ENCODE peak calls at places on chromosomes 2 and 18, in six cellular contexts. One of them, this sample, is unnamed.
A peak's percentile ranks its signal among the peaks of the same experiment; 100 is the strongest.

GRCh38 chr18:31176531-31176930 is 13.9 kb upstream of the DSC1 start:
- DNase-seq in BE2C: no peak
- DNase-seq in mammary epithelial cell: peak; percentile 80
- DNase-seq in iPS DF 6.9: no peak
- DNase-seq in Karpas-422: no peak
- DNase-seq in cardiac muscle cell: no peak
- DNase-seq in this sample: no peak

GRCh38 chr18:60372598-60372997 is at the start of gene MC4R:
- DNase-seq in BE2C: peak; percentile 68
- DNase-seq in mammary epithelial cell: peak; percentile 35
- DNase-seq in iPS DF 6.9: no peak
- DNase-seq in Karpas-422: no peak
- DNase-seq in cardiac muscle cell: peak; percentile 74
- DNase-seq in this sample: no peak

GRCh38 chr18:21739604-21740473 is 753 bp upstream of the MIB1 start:
- DNase-seq in BE2C: no peak
- DNase-seq in mammary epithelial cell: no peak
- DNase-seq in iPS DF 6.9: no peak
- DNase-seq in Karpas-422: peak; percentile 56
- DNase-seq in cardiac muscle cell: peak; percentile 24
- DNase-seq in this sample: no peak

GRCh38 chr2:64645014-64645418 is 8.7 kb downstream of the SERTAD2 start:
- DNase-seq in BE2C: peak; percentile 62
- DNase-seq in mammary epithelial cell: peak; percentile 73
- DNase-seq in iPS DF 6.9: no peak
- DNase-seq in Karpas-422: peak; percentile 88
- DNase-seq in cardiac muscle cell: peak; percentile 82
- DNase-seq in this sample: peak; percentile 84

GRCh38 chr2:233444501-233444900 is 90.2 kb downstream of the DGKD start:
- DNase-seq in BE2C: no peak
- DNase-seq in mammary epithelial cell: no peak
- DNase-seq in iPS DF 6.9: no peak
- DNase-seq in Karpas-422: no peak
- DNase-seq in cardiac muscle cell: no peak
- DNase-seq in this sample: no peak

GRCh38 chr2:19936203-19936602 is 34.4 kb upstream of the TTC32 start:
- DNase-seq in BE2C: no peak
- DNase-seq in mammary epithelial cell: no peak
- DNase-seq in iPS DF 6.9: no peak
- DNase-seq in Karpas-422: no peak
- DNase-seq in cardiac muscle cell: no peak
- DNase-seq in this sample: no peak

GRCh38 chr2:38966006-38966405 is 76.3 kb downstream of the ARHGEF33 start:
- DNase-seq in BE2C: no peak
- DNase-seq in mammary epithelial cell: no peak
- DNase-seq in iPS DF 6.9: no peak
- DNase-seq in Karpas-422: no peak
- DNase-seq in cardiac muscle cell: no peak
- DNase-seq in this sample: no peak

GRCh38 chr18:66867653-66868052 is 263.8 kb upstream of the CDH19 start:
- DNase-seq in BE2C: no peak
- DNase-seq in mammary epithelial cell: peak; percentile 65
- DNase-seq in iPS DF 6.9: no peak
- DNase-seq in Karpas-422: no peak
- DNase-seq in cardiac muscle cell: no peak
- DNase-seq in this sample: no peak

GRCh38 chr2:117128471-117128870 is 686.0 kb upstream of the DDX18 start:
- DNase-seq in BE2C: no peak
- DNase-seq in mammary epithelial cell: no peak
- DNase-seq in iPS DF 6.9: no peak
- DNase-seq in Karpas-422: no peak
- DNase-seq in cardiac muscle cell: no peak
- DNase-seq in this sample: no peak

GRCh38 chr2:62478093-62478580 is 27.9 kb downstream of the TMEM17 start:
- DNase-seq in BE2C: no peak
- DNase-seq in mammary epithelial cell: peak; percentile 16
- DNase-seq in iPS DF 6.9: no peak
- DNase-seq in Karpas-422: peak; percentile 52
- DNase-seq in cardiac muscle cell: peak; percentile 52
- DNase-seq in this sample: no peak

GRCh38 chr2:178674122-178674521 is 133.1 kb downstream of the TTN start:
- DNase-seq in BE2C: no peak
- DNase-seq in mammary epithelial cell: no peak
- DNase-seq in iPS DF 6.9: no peak
- DNase-seq in Karpas-422: no peak
- DNase-seq in cardiac muscle cell: no peak
- DNase-seq in this sample: no peak

GRCh38 chr2:210442869-210443268 is 33.7 kb downstream of the LANCL1 start:
- DNase-seq in BE2C: no peak
- DNase-seq in mammary epithelial cell: no peak
- DNase-seq in iPS DF 6.9: no peak
- DNase-seq in Karpas-422: no peak
- DNase-seq in cardiac muscle cell: no peak
- DNase-seq in this sample: no peak

GRCh38 chr2:195108182-195108581 is 548.8 kb upstream of the SLC39A10 start:
- DNase-seq in BE2C: no peak
- DNase-seq in mammary epithelial cell: no peak
- DNase-seq in iPS DF 6.9: no peak
- DNase-seq in Karpas-422: no peak
- DNase-seq in cardiac muscle cell: no peak
- DNase-seq in this sample: no peak

GRCh38 chr2:135473567-135473966 is 57.5 kb downstream of the ZRANB3 start:
- DNase-seq in BE2C: peak; percentile 12
- DNase-seq in mammary epithelial cell: peak; percentile 3
- DNase-seq in iPS DF 6.9: peak; percentile 4
- DNase-seq in Karpas-422: peak; percentile 82
- DNase-seq in cardiac muscle cell: peak; percentile 32
- DNase-seq in this sample: no peak

GRCh38 chr2:207241198-207241597 is 75.5 kb upstream of the KLF7 start:
- DNase-seq in BE2C: no peak
- DNase-seq in mammary epithelial cell: peak; percentile 74
- DNase-seq in iPS DF 6.9: no peak
- DNase-seq in Karpas-422: no peak
- DNase-seq in cardiac muscle cell: no peak
- DNase-seq in this sample: no peak

GRCh38 chr2:47008381-47009280 is 93.0 kb upstream of the MCFD2 start:
- DNase-seq in BE2C: peak; percentile 83
- DNase-seq in mammary epithelial cell: no peak
- DNase-seq in iPS DF 6.9: no peak
- DNase-seq in Karpas-422: no peak
- DNase-seq in cardiac muscle cell: peak; percentile 75
- DNase-seq in this sample: peak; percentile 70

DNA sequence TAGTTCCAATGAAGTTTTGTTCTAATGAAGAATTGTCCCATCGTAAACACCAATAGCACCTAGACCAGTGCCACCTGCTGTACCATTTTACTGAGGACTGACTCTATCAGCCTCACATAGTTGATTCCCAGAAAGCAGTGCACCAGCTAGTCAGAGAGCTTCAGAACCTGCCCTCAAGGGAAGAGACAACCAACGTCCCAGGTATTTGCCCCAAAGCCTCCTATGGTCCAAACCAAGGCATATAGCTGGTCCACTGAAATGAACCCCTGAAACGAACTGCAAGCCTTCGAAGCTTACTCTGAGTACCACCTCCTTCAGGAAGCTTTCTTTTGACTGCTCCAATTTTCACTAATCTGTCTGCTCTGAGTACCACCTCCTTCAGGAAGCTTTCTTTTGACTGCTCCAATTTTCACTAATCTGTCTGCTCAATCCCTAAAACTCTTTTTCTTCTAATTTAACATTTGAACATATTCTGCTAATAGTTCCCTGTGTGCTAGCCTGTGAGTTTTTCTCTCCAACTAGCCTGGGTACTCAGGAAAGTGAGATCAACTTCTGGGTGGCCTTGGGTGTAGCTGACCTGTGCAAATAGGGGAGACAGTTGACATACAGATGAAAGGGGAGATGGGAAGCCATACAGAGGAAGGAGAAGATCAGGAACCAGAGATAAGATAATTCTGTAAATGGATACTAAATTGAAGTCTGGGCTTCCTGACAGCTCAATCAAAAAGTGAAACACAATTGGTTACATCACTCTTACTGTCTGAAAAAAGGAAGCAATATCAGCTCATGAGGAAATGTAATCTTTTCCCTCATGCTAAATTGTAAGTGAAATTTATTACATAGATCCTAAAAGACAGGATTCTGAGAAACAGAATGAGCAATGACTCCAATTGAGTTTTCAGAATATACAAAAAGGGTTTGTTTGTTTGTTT is 33.5 kb upstream of the EML4 start:
- DNase-seq in BE2C: no peak
- DNase-seq in mammary epithelial cell: no peak
- DNase-seq in iPS DF 6.9: no peak
- DNase-seq in Karpas-422: no peak
- DNase-seq in cardiac muscle cell: no peak
- DNase-seq in this sample: no peak
- H3K4me1 ChIP-seq in BE2C: peaks cover 48% of the 10 kb centered on the region
- H3K4me1 ChIP-seq in mammary epithelial cell: peaks cover 32% of the 10 kb centered on the region
- H3K4me1 ChIP-seq in iPS DF 6.9: peaks cover 4% of the 10 kb centered on the region
- H3K4me1 ChIP-seq in Karpas-422: peaks cover 37% of the 10 kb centered on the region
- H3K4me1 ChIP-seq in cardiac muscle cell: peaks cover 11% of the 10 kb centered on the region
- H3K4me1 ChIP-seq in this sample: peaks cover 61% of the 10 kb centered on the region

GRCh38 chr18:78492064-78492812 is 487.4 kb upstream of the SALL3 start:
- DNase-seq in BE2C: no peak
- DNase-seq in mammary epithelial cell: no peak
- DNase-seq in iPS DF 6.9: no peak
- DNase-seq in Karpas-422: no peak
- DNase-seq in cardiac muscle cell: no peak
- DNase-seq in this sample: no peak
- H3K9me3 ChIP-seq in BE2C: no peaks in the 10 kb centered on the region
- H3K9me3 ChIP-seq in mammary epithelial cell: peaks cover 44% of the 10 kb centered on the region
- H3K9me3 ChIP-seq in iPS DF 6.9: no peaks in the 10 kb centered on the region
- H3K9me3 ChIP-seq in Karpas-422: peaks cover 5% of the 10 kb centered on the region
- H3K9me3 ChIP-seq in cardiac muscle cell: no peaks in the 10 kb centered on the region
- H3K9me3 ChIP-seq in this sample: no peaks in the 10 kb centered on the region

GRCh38 chr2:225793736-225794550 is 394.4 kb downstream of the NYAP2 start:
- DNase-seq in BE2C: no peak
- DNase-seq in mammary epithelial cell: no peak
- DNase-seq in iPS DF 6.9: no peak
- DNase-seq in Karpas-422: no peak
- DNase-seq in cardiac muscle cell: no peak
- DNase-seq in this sample: no peak
- H3K4me1 ChIP-seq in BE2C: no peaks in the 10 kb centered on the region
- H3K4me1 ChIP-seq in mammary epithelial cell: no peaks in the 10 kb centered on the region
- H3K4me1 ChIP-seq in iPS DF 6.9: no peaks in the 10 kb centered on the region
- H3K4me1 ChIP-seq in Karpas-422: no peaks in the 10 kb centered on the region
- H3K4me1 ChIP-seq in cardiac muscle cell: no peaks in the 10 kb centered on the region
- H3K4me1 ChIP-seq in this sample: no peaks in the 10 kb centered on the region

GRCh38 chr2:102385522-102385921 is 29.9 kb downstream of the IL18R1 start:
- DNase-seq in BE2C: no peak
- DNase-seq in mammary epithelial cell: peak; percentile 60
- DNase-seq in iPS DF 6.9: no peak
- DNase-seq in Karpas-422: no peak
- DNase-seq in cardiac muscle cell: peak; percentile 30
- DNase-seq in this sample: peak; percentile 39
- H3K9me3 ChIP-seq in BE2C: no peaks in the 10 kb centered on the region
- H3K9me3 ChIP-seq in mammary epithelial cell: peaks cover 6% of the 10 kb centered on the region
- H3K9me3 ChIP-seq in iPS DF 6.9: no peaks in the 10 kb centered on the region
- H3K9me3 ChIP-seq in Karpas-422: peaks cover 10% of the 10 kb centered on the region
- H3K9me3 ChIP-seq in cardiac muscle cell: no peaks in the 10 kb centered on the region
- H3K9me3 ChIP-seq in this sample: no peaks in the 10 kb centered on the region

GRCh38 chr18:48068916-48069445 is 138.5 kb upstream of the SMAD2 start:
- DNase-seq in BE2C: no peak
- DNase-seq in mammary epithelial cell: peak; percentile 75
- DNase-seq in iPS DF 6.9: no peak
- DNase-seq in Karpas-422: no peak
- DNase-seq in cardiac muscle cell: no peak
- DNase-seq in this sample: no peak

GRCh38 chr18:48074929-48075706 is 144.7 kb upstream of the SMAD2 start:
- DNase-seq in BE2C: no peak
- DNase-seq in mammary epithelial cell: no peak
- DNase-seq in iPS DF 6.9: no peak
- DNase-seq in Karpas-422: no peak
- DNase-seq in cardiac muscle cell: no peak
- DNase-seq in this sample: no peak

GRCh38 chr18:48075707-48076093 is 145.2 kb upstream of the SMAD2 start:
- DNase-seq in BE2C: no peak
- DNase-seq in mammary epithelial cell: no peak
- DNase-seq in iPS DF 6.9: no peak
- DNase-seq in Karpas-422: no peak
- DNase-seq in cardiac muscle cell: no peak
- DNase-seq in this sample: no peak

GRCh38 chr18:48073231-48073930 is 142.9 kb upstream of the SMAD2 start:
- DNase-seq in BE2C: peak; percentile 65
- DNase-seq in mammary epithelial cell: peak; percentile 70
- DNase-seq in iPS DF 6.9: no peak
- DNase-seq in Karpas-422: no peak
- DNase-seq in cardiac muscle cell: no peak
- DNase-seq in this sample: no peak

DNA sequence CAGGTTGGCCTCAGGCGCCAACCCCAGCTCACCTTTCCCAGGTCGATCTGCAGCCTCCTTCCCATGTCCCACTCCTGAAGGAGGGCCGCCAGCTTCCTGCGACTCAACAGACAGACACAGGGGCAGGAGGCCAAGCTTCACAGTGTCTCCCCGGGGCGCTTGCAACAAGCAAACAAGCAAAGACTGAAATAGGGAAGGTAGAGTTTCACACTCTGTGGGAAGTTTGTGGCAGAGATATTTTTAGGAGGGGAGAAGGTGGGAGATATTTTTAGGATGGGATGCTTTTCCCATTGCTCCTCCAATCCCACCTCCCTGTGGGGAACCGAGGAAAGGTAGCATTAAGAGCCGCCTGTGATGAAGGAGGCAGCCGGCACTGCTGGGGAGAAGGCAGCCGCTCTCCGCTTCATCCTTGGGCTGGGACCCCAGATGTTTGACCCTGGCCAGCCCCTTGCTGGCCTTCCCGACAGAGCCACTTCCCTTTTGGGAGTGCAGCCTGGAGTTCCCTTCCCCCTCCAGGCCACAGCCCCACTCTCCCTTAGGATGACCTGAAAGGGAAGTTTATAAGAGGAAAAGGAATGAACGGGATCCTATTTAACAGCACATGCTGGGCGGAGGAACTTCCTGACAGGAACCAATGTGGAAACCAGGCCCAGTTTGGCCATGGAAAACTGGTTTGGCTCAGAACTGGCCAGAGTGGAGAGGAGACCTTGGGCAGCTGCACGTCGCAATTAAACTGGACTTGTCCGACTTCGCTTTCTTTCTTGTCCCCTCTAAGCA is 142.2 kb upstream of the SMAD2 start:
- DNase-seq in BE2C: no peak
- DNase-seq in mammary epithelial cell: peak; percentile 6
- DNase-seq in iPS DF 6.9: no peak
- DNase-seq in Karpas-422: no peak
- DNase-seq in cardiac muscle cell: no peak
- DNase-seq in this sample: no peak
- H3K4me1 ChIP-seq in BE2C: peaks cover 10% of the 10 kb centered on the region
- H3K4me1 ChIP-seq in mammary epithelial cell: peaks cover 29% of the 10 kb centered on the region
- H3K4me1 ChIP-seq in iPS DF 6.9: no peaks in the 10 kb centered on the region
- H3K4me1 ChIP-seq in Karpas-422: no peaks in the 10 kb centered on the region
- H3K4me1 ChIP-seq in cardiac muscle cell: peaks cover 8% of the 10 kb centered on the region
- H3K4me1 ChIP-seq in this sample: no peaks in the 10 kb centered on the region

DNA sequence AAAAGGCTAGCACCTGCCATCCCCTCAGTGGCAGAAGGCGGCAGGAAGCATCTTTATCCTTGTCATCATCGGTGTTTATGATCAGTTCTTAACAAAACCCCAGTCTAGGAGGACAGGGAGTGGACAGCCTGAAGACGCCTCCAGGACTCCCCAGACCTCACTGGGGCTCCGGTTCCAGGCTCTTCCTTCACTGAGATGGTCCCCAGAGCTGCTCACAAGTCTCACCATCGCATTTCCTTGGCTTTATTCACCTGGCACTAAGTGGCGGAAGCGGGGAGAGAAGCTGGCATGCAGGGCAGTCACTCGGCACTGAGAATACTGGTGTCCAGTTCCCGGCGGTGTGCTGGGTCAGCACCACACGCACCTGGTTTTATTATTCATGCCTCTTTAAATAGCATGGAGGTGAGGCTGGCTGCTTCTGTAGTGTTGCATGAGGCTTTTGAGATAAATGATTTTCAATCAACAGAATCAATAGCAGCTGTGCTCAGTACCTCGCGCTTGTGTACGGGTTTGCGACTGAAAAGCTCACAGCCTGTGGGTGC is 68.7 kb downstream of the CABLES1 start:
- DNase-seq in BE2C: no peak
- DNase-seq in mammary epithelial cell: no peak
- DNase-seq in iPS DF 6.9: no peak
- DNase-seq in Karpas-422: no peak
- DNase-seq in cardiac muscle cell: no peak
- DNase-seq in this sample: peak; percentile 4
- H3K9me3 ChIP-seq in BE2C: no peaks in the 10 kb centered on the region
- H3K9me3 ChIP-seq in mammary epithelial cell: no peaks in the 10 kb centered on the region
- H3K9me3 ChIP-seq in iPS DF 6.9: no peaks in the 10 kb centered on the region
- H3K9me3 ChIP-seq in Karpas-422: no peaks in the 10 kb centered on the region
- H3K9me3 ChIP-seq in cardiac muscle cell: no peaks in the 10 kb centered on the region
- H3K9me3 ChIP-seq in this sample: no peaks in the 10 kb centered on the region